ENCODE peak calls at places on chromosomes 4 and X, in ten cellular contexts. U is stimulated activated effector memory CD8-positive, alpha-beta T cell treated with anti-CD3 and anti-CD28 coated beads, Interleukin-12 subunit alpha, Interleukin-12 subunit beta, amount 100 ng/mL, for 72 hours; B is ovary; L is activated naive CD4-positive, alpha-beta T cell treated with anti-CD3 and anti-CD28 coated beads, Interleukin-2, amount 50 U/mL, for 16 hours; I is amygdala; C is CD8-positive, alpha-beta memory T cell; S is upper lobe of right lung; F is RKO; Z is stimulated activated CD4-positive, alpha-beta T cell treated with anti-CD3 and anti-CD28 coated beads, Interleukin-15, amount 100 ng/mL, for 24 hours; J is immature natural killer cell. A is an unnamed sample.

GRCh38 chr4:140256335-140256734 is 102.4 kb upstream of the MAML3 start:
- DNase-seq in L (no peak), F (peak; percentile 88), C (no peak), I (no peak), Z (no peak), J (no peak), S (no peak), B (no peak), U (no peak), A (no peak)

GRCh38 chr4:70239497-70239896 is 2.9 kb upstream of the CSN3 start:
- DNase-seq in U (no peak), L (no peak), S (no peak), I (no peak), C (no peak), Z (no peak), J (no peak), B (no peak), F (no peak), A (no peak)

GRCh38 chr4:23392860-23393458 is 496.9 kb downstream of the PPARGC1A start:
- DNase-seq in C (no peak), U (no peak), F (no peak), S (no peak), B (no peak), J (no peak), L (no peak), I (no peak), Z (no peak), A (no peak)

GRCh38 chr4:10971800-10972398 is 287.3 kb upstream of the CLNK start:
- DNase-seq in Z (no peak), L (no peak), B (no peak), J (no peak), I (no peak), F (no peak), U (no peak), C (no peak), S (no peak), A (no peak)

GRCh38 chr4:967113-968104 is 6.0 kb downstream of the DGKQ start:
- DNase-seq in C (no peak), B (no peak), L (no peak), Z (no peak), J (no peak), I (no peak), F (no peak), U (no peak), S (no peak), A (no peak)

GRCh38 chr4:76677571-76678326 is 220.2 kb downstream of the SOWAHB start:
- DNase-seq in S (no peak), U (no peak), Z (no peak), F (no peak), B (no peak), C (no peak), I (no peak), L (no peak), J (no peak), A (no peak)

GRCh38 chrX:154775611-154776349 is 13.1 kb downstream of the DKC1 start:
- DNase-seq in L (peak; percentile 36), Z (peak; percentile 51), U (peak; percentile 3), B (no peak), C (no peak), F (peak; percentile 53), J (no peak), S (no peak), I (no peak), A (no peak)

GRCh38 chrX:6718766-6719165 is 183.8 kb upstream of the VCX3A start:
- DNase-seq in Z (no peak), I (no peak), F (no peak), S (no peak), J (no peak), L (no peak), B (no peak), U (no peak), C (no peak), A (no peak)

GRCh38 chrX:108516184-108516583 is 76.5 kb downstream of the COL4A5 start:
- DNase-seq in B (no peak), U (no peak), J (no peak), L (no peak), C (no peak), I (no peak), F (no peak), Z (no peak), S (no peak), A (no peak)

GRCh38 chr4:56551516-56551915 is 45.9 kb downstream of the ARL9 start:
- DNase-seq in Z (no peak), I (no peak), B (no peak), U (no peak), J (no peak), S (no peak), F (no peak), L (no peak), C (no peak), A (no peak)

GRCh38 chrX:30888526-30889146 is 418 bp downstream of the TAB3 start:
- DNase-seq in F (peak; percentile 7), U (peak; percentile 14), Z (peak; percentile 35), S (no peak), C (peak; percentile 8), B (peak; percentile 21), L (peak; percentile 17), I (no peak), J (no peak), A (no peak)

GRCh38 chrX:114619874-114620273 is 36.0 kb downstream of the HTR2C start:
- DNase-seq in I (no peak), Z (no peak), U (no peak), L (no peak), B (no peak), S (no peak), J (no peak), C (no peak), F (peak; percentile 19), A (no peak)

GRCh38 chr4:26959654-26960047 is 99.0 kb downstream of the STIM2 start:
- DNase-seq in U (no peak), F (no peak), B (no peak), C (no peak), Z (no peak), I (no peak), J (no peak), L (no peak), S (no peak), A (no peak)

GRCh38 chr4:55617587-55618197 is 18.4 kb downstream of the NMU start:
- DNase-seq in F (no peak), I (no peak), L (no peak), B (no peak), C (no peak), Z (no peak), U (no peak), S (no peak), J (no peak), A (no peak)

GRCh38 chr4:48804584-48805301 is 24.7 kb upstream of the FRYL start:
- DNase-seq in F (no peak), U (no peak), B (no peak), L (no peak), C (no peak), Z (no peak), S (no peak), I (no peak), J (no peak), A (no peak)

GRCh38 chrX:130419263-130419662 is 17.5 kb downstream of the RBMX2 start:
- DNase-seq in J (no peak), L (no peak), C (no peak), F (no peak), B (no peak), S (no peak), U (no peak), Z (no peak), I (no peak), A (no peak)

GRCh38 chr4:6225469-6225868 is 25.1 kb upstream of the JAKMIP1 start:
- DNase-seq in Z (no peak), I (no peak), L (no peak), F (peak; percentile 30), S (peak; percentile 46), C (no peak), B (no peak), U (no peak), J (peak; percentile 17), A (no peak)

GRCh38 chrX:13494562-13494961 is 74.8 kb upstream of the EGFL6 start:
- DNase-seq in U (no peak), B (no peak), Z (no peak), S (no peak), L (no peak), C (no peak), F (no peak), J (no peak), I (no peak), A (no peak)

GRCh38 chrX:125298871-125299270 is 20.8 kb upstream of the TEX13C start:
- DNase-seq in C (no peak), I (no peak), U (no peak), S (no peak), F (no peak), B (no peak), Z (no peak), J (no peak), L (no peak), A (no peak)

GRCh38 chrX:145861818-145862217 is 44.2 kb downstream of the SLITRK2 start:
- DNase-seq in U (no peak), C (no peak), I (no peak), B (no peak), J (no peak), S (no peak), F (no peak), L (no peak), Z (no peak), A (no peak)

GRCh38 chr4:5662555-5662954 is 45.8 kb downstream of the EVC2 start:
- DNase-seq in U (no peak), F (no peak), I (no peak), B (no peak), Z (no peak), C (no peak), J (no peak), L (no peak), S (no peak), A (no peak)

GRCh38 chrX:2577844-2578444 is 77.2 kb upstream of the DHRSX start:
- DNase-seq in I (no peak), S (no peak), Z (peak; percentile 8), J (no peak), L (no peak), F (no peak), C (no peak), B (no peak), U (no peak), A (no peak)

GRCh38 chr4:175691791-175692190 is 120.3 kb downstream of the GPM6A start:
- DNase-seq in I (no peak), F (no peak), U (no peak), Z (no peak), J (no peak), B (no peak), S (no peak), L (no peak), C (no peak), A (no peak)

GRCh38 chr4:18369561-18369960 is 348.0 kb upstream of the LCORL start:
- DNase-seq in F (no peak), C (no peak), S (no peak), L (no peak), J (no peak), U (no peak), Z (no peak), I (no peak), B (no peak), A (no peak)

GRCh38 chr4:37891221-37892159 is 606 bp downstream of the TBC1D1 start:
- DNase-seq in U (peak; percentile 19), S (no peak), I (peak; percentile 32), J (peak; percentile 70), F (peak; percentile 63), B (peak; percentile 58), Z (peak; percentile 68), C (peak; percentile 41), L (peak; percentile 60), A (peak; percentile 28)

GRCh38 chr4:38318737-38319455 is 345.1 kb upstream of the KLF3 start:
- DNase-seq in S (peak; percentile 95), C (peak; percentile 56), L (peak; percentile 60), Z (peak; percentile 84), B (peak; percentile 87), I (peak; percentile 51), U (peak; percentile 48), F (peak; percentile 91), J (peak; percentile 60), A (peak; percentile 75)

GRCh38 chr4:12120968-12121367 is 692.3 kb upstream of the HS3ST1 start:
- DNase-seq in B (no peak), I (no peak), L (no peak), Z (no peak), U (no peak), S (no peak), J (no peak), C (no peak), F (no peak), A (no peak)

A was measured in hippocampal formation.